ENCODE peak calls at places on chromosomes 11 and 22, in ten cellular contexts. One of them, this sample, is unnamed.

GRCh38 chr11:93942176-93942575 is 79.0 kb upstream of the HEPHL1 start:
- DNase-seq in NCI-H774: no peak
- DNase-seq in NT2/D1: no peak
- DNase-seq in A549: no peak
- DNase-seq in fibroblast of lung: no peak
- DNase-seq in CD4-positive, alpha-beta T cell: no peak
- DNase-seq in BE2C: no peak
- DNase-seq in fibroblast of the aortic adventitia: peak; percentile 74
- DNase-seq in GM13976: no peak
- DNase-seq in HFFc6: no peak
- DNase-seq in this sample: no peak

GRCh38 chr22:46807458-46807857 is 45.0 kb downstream of the TBC1D22A start:
- DNase-seq in NCI-H774: no peak
- DNase-seq in NT2/D1: no peak
- DNase-seq in A549: no peak
- DNase-seq in fibroblast of lung: no peak
- DNase-seq in CD4-positive, alpha-beta T cell: no peak
- DNase-seq in BE2C: no peak
- DNase-seq in fibroblast of the aortic adventitia: no peak
- DNase-seq in GM13976: no peak
- DNase-seq in HFFc6: no peak
- DNase-seq in this sample: no peak

GRCh38 chr22:49502126-49502826 is 325.4 kb downstream of the BRD1 start:
- DNase-seq in NCI-H774: no peak
- DNase-seq in NT2/D1: no peak
- DNase-seq in A549: peak; percentile 53
- DNase-seq in fibroblast of lung: peak; percentile 22
- DNase-seq in CD4-positive, alpha-beta T cell: no peak
- DNase-seq in BE2C: no peak
- DNase-seq in fibroblast of the aortic adventitia: no peak
- DNase-seq in GM13976: no peak
- DNase-seq in HFFc6: no peak
- DNase-seq in this sample: no peak

GRCh38 chr22:49257551-49257951 is 570.1 kb downstream of the BRD1 start:
- DNase-seq in NCI-H774: no peak
- DNase-seq in NT2/D1: no peak
- DNase-seq in A549: no peak
- DNase-seq in fibroblast of lung: no peak
- DNase-seq in CD4-positive, alpha-beta T cell: no peak
- DNase-seq in BE2C: no peak
- DNase-seq in fibroblast of the aortic adventitia: no peak
- DNase-seq in GM13976: no peak
- DNase-seq in HFFc6: no peak
- DNase-seq in this sample: no peak

GRCh38 chr22:49869855-49870712 is 16.4 kb downstream of the ZBED4 start:
- DNase-seq in NCI-H774: no peak
- DNase-seq in NT2/D1: no peak
- DNase-seq in A549: no peak
- DNase-seq in fibroblast of lung: peak; percentile 15
- DNase-seq in CD4-positive, alpha-beta T cell: no peak
- DNase-seq in BE2C: no peak
- DNase-seq in fibroblast of the aortic adventitia: no peak
- DNase-seq in GM13976: no peak
- DNase-seq in HFFc6: no peak
- DNase-seq in this sample: no peak

GRCh38 chr11:122673706-122674105 is 18.2 kb downstream of the UBASH3B start:
- DNase-seq in NCI-H774: no peak
- DNase-seq in NT2/D1: no peak
- DNase-seq in A549: no peak
- DNase-seq in fibroblast of lung: peak; percentile 29
- DNase-seq in CD4-positive, alpha-beta T cell: no peak
- DNase-seq in BE2C: no peak
- DNase-seq in fibroblast of the aortic adventitia: peak; percentile 43
- DNase-seq in GM13976: no peak
- DNase-seq in HFFc6: no peak
- DNase-seq in this sample: no peak

GRCh38 chr22:23583836-23584235 is 3.7 kb upstream of the IGLL1 start:
- DNase-seq in NCI-H774: no peak
- DNase-seq in NT2/D1: no peak
- DNase-seq in A549: no peak
- DNase-seq in fibroblast of lung: no peak
- DNase-seq in CD4-positive, alpha-beta T cell: no peak
- DNase-seq in BE2C: no peak
- DNase-seq in fibroblast of the aortic adventitia: no peak
- DNase-seq in GM13976: no peak
- DNase-seq in HFFc6: no peak
- DNase-seq in this sample: no peak

GRCh38 chr22:48711669-48712068 is 1116.0 kb downstream of the BRD1 start:
- DNase-seq in NCI-H774: no peak
- DNase-seq in NT2/D1: no peak
- DNase-seq in A549: no peak
- DNase-seq in fibroblast of lung: no peak
- DNase-seq in CD4-positive, alpha-beta T cell: no peak
- DNase-seq in BE2C: no peak
- DNase-seq in fibroblast of the aortic adventitia: no peak
- DNase-seq in GM13976: no peak
- DNase-seq in HFFc6: no peak
- DNase-seq in this sample: no peak

GRCh38 chr22:34045311-34045710 is 125.0 kb upstream of the LARGE1 start:
- DNase-seq in NCI-H774: no peak
- DNase-seq in NT2/D1: no peak
- DNase-seq in A549: no peak
- DNase-seq in fibroblast of lung: no peak
- DNase-seq in CD4-positive, alpha-beta T cell: no peak
- DNase-seq in BE2C: no peak
- DNase-seq in fibroblast of the aortic adventitia: no peak
- DNase-seq in GM13976: no peak
- DNase-seq in HFFc6: no peak
- DNase-seq in this sample: no peak

GRCh38 chr22:48869788-48870187 is 957.9 kb downstream of the BRD1 start:
- DNase-seq in NCI-H774: no peak
- DNase-seq in NT2/D1: no peak
- DNase-seq in A549: no peak
- DNase-seq in fibroblast of lung: no peak
- DNase-seq in CD4-positive, alpha-beta T cell: no peak
- DNase-seq in BE2C: no peak
- DNase-seq in fibroblast of the aortic adventitia: no peak
- DNase-seq in GM13976: no peak
- DNase-seq in HFFc6: no peak
- DNase-seq in this sample: no peak

GRCh38 chr11:11789735-11790369 is 51.9 kb upstream of the USP47 start:
- DNase-seq in NCI-H774: no peak
- DNase-seq in NT2/D1: no peak
- DNase-seq in A549: peak; percentile 34
- DNase-seq in fibroblast of lung: peak; percentile 8
- DNase-seq in CD4-positive, alpha-beta T cell: no peak
- DNase-seq in BE2C: peak; percentile 13
- DNase-seq in fibroblast of the aortic adventitia: peak; percentile 31
- DNase-seq in GM13976: no peak
- DNase-seq in HFFc6: peak; percentile 15
- DNase-seq in this sample: no peak